ENCODE peak calls at places on chromosomes 12 and 14, in eight cellular contexts. One of them, this sample, is unnamed.

GRCh38 chr14:61247935-61248334 is 33.2 kb downstream of the TMEM30B start:
- DNase-seq in activated CD8-positive, alpha-beta memory T cell treated with anti-CD3 and anti-CD28 coated beads, Interleukin-2, amount 50 U/mL, for 4 hours: no peak
- DNase-seq in NCI-H2107: no peak
- DNase-seq in lower leg skin: no peak
- DNase-seq in HuH-7: no peak
- DNase-seq in A172: no peak
- DNase-seq in neural progenitor cell: no peak
- DNase-seq in brain microvascular endothelial cell: peak
- DNase-seq in this sample: peak

GRCh38 chr12:52860102-52860838 is 11.5 kb upstream of the KRT78 start:
- DNase-seq in activated CD8-positive, alpha-beta memory T cell treated with anti-CD3 and anti-CD28 coated beads, Interleukin-2, amount 50 U/mL, for 4 hours: no peak
- DNase-seq in NCI-H2107: no peak
- DNase-seq in lower leg skin: peak
- DNase-seq in HuH-7: no peak
- DNase-seq in A172: no peak
- DNase-seq in neural progenitor cell: no peak
- DNase-seq in brain microvascular endothelial cell: peak
- DNase-seq in this sample: peak

GRCh38 chr14:104680056-104680805 is 9.2 kb upstream of the INF2 start:
- DNase-seq in activated CD8-positive, alpha-beta memory T cell treated with anti-CD3 and anti-CD28 coated beads, Interleukin-2, amount 50 U/mL, for 4 hours: no peak
- DNase-seq in NCI-H2107: no peak
- DNase-seq in lower leg skin: no peak
- DNase-seq in HuH-7: no peak
- DNase-seq in A172: peak
- DNase-seq in neural progenitor cell: no peak
- DNase-seq in brain microvascular endothelial cell: peak
- DNase-seq in this sample: peak

GRCh38 chr14:86430807-86431206 is 900.9 kb downstream of the FLRT2 start:
- DNase-seq in activated CD8-positive, alpha-beta memory T cell treated with anti-CD3 and anti-CD28 coated beads, Interleukin-2, amount 50 U/mL, for 4 hours: no peak
- DNase-seq in NCI-H2107: peak
- DNase-seq in lower leg skin: no peak
- DNase-seq in HuH-7: no peak
- DNase-seq in A172: no peak
- DNase-seq in neural progenitor cell: no peak
- DNase-seq in brain microvascular endothelial cell: no peak
- DNase-seq in this sample: no peak

GRCh38 chr12:129839679-129840078 is 64.1 kb downstream of the TMEM132D start:
- DNase-seq in activated CD8-positive, alpha-beta memory T cell treated with anti-CD3 and anti-CD28 coated beads, Interleukin-2, amount 50 U/mL, for 4 hours: no peak
- DNase-seq in NCI-H2107: no peak
- DNase-seq in lower leg skin: no peak
- DNase-seq in HuH-7: no peak
- DNase-seq in A172: no peak
- DNase-seq in neural progenitor cell: no peak
- DNase-seq in brain microvascular endothelial cell: no peak
- DNase-seq in this sample: no peak

GRCh38 chr12:51974646-51975045 is 23.1 kb downstream of the ACVR1B start:
- DNase-seq in activated CD8-positive, alpha-beta memory T cell treated with anti-CD3 and anti-CD28 coated beads, Interleukin-2, amount 50 U/mL, for 4 hours: no peak
- DNase-seq in NCI-H2107: no peak
- DNase-seq in lower leg skin: no peak
- DNase-seq in HuH-7: no peak
- DNase-seq in A172: no peak
- DNase-seq in neural progenitor cell: no peak
- DNase-seq in brain microvascular endothelial cell: no peak
- DNase-seq in this sample: no peak

GRCh38 chr12:51269174-51270066 is 795 bp downstream of the SMAGP start:
- DNase-seq in activated CD8-positive, alpha-beta memory T cell treated with anti-CD3 and anti-CD28 coated beads, Interleukin-2, amount 50 U/mL, for 4 hours: peak
- DNase-seq in NCI-H2107: no peak
- DNase-seq in lower leg skin: no peak
- DNase-seq in HuH-7: peak
- DNase-seq in A172: peak
- DNase-seq in neural progenitor cell: peak
- DNase-seq in brain microvascular endothelial cell: no peak
- DNase-seq in this sample: peak

GRCh38 chr12:102439391-102440108 is 40.8 kb downstream of the IGF1 start:
- DNase-seq in activated CD8-positive, alpha-beta memory T cell treated with anti-CD3 and anti-CD28 coated beads, Interleukin-2, amount 50 U/mL, for 4 hours: no peak
- DNase-seq in NCI-H2107: no peak
- DNase-seq in lower leg skin: no peak
- DNase-seq in HuH-7: no peak
- DNase-seq in A172: no peak
- DNase-seq in neural progenitor cell: no peak
- DNase-seq in brain microvascular endothelial cell: no peak
- DNase-seq in this sample: no peak

GRCh38 chr14:55446833-55447232 is 6.4 kb upstream of the TBPL2 start:
- DNase-seq in activated CD8-positive, alpha-beta memory T cell treated with anti-CD3 and anti-CD28 coated beads, Interleukin-2, amount 50 U/mL, for 4 hours: no peak
- DNase-seq in NCI-H2107: no peak
- DNase-seq in lower leg skin: no peak
- DNase-seq in HuH-7: no peak
- DNase-seq in A172: peak
- DNase-seq in neural progenitor cell: no peak
- DNase-seq in brain microvascular endothelial cell: peak
- DNase-seq in this sample: peak

GRCh38 chr14:99125616-99126431 is 146.2 kb downstream of the BCL11B start:
- DNase-seq in activated CD8-positive, alpha-beta memory T cell treated with anti-CD3 and anti-CD28 coated beads, Interleukin-2, amount 50 U/mL, for 4 hours: no peak
- DNase-seq in NCI-H2107: no peak
- DNase-seq in lower leg skin: no peak
- DNase-seq in HuH-7: no peak
- DNase-seq in A172: no peak
- DNase-seq in neural progenitor cell: no peak
- DNase-seq in brain microvascular endothelial cell: no peak
- DNase-seq in this sample: no peak

GRCh38 chr12:52606581-52607241 is 5.4 kb upstream of the KRT72 start:
- DNase-seq in activated CD8-positive, alpha-beta memory T cell treated with anti-CD3 and anti-CD28 coated beads, Interleukin-2, amount 50 U/mL, for 4 hours: no peak
- DNase-seq in NCI-H2107: no peak
- DNase-seq in lower leg skin: no peak
- DNase-seq in HuH-7: no peak
- DNase-seq in A172: no peak
- DNase-seq in neural progenitor cell: no peak
- DNase-seq in brain microvascular endothelial cell: no peak
- DNase-seq in this sample: no peak

GRCh38 chr14:35740215-35740614 is 68.9 kb downstream of the RALGAPA1 start:
- DNase-seq in activated CD8-positive, alpha-beta memory T cell treated with anti-CD3 and anti-CD28 coated beads, Interleukin-2, amount 50 U/mL, for 4 hours: no peak
- DNase-seq in NCI-H2107: no peak
- DNase-seq in lower leg skin: no peak
- DNase-seq in HuH-7: no peak
- DNase-seq in A172: no peak
- DNase-seq in neural progenitor cell: no peak
- DNase-seq in brain microvascular endothelial cell: no peak
- DNase-seq in this sample: no peak